ENCODE peak calls at places on chromosomes 4 and X, in seven cellular contexts. L, F, C, X, B, E and G are unnamed samples. For H3K9me3 and H3K27me3, the result is how much of the 10 kb centered on the place peaks cover.

GRCh38 chr4:24912252-24913098 is at the start of gene CCDC149:
- DNase-seq in C (peak), L (peak), E (peak), F (peak), B (no peak), X (peak), G (peak)

GRCh38 chr4:5424901-5425300 is 283.5 kb downstream of the EVC2 start:
- DNase-seq in E (no peak), L (no peak), X (peak), F (no peak), C (no peak), B (no peak), G (no peak)

GRCh38 chr4:83251074-83251835 is 33.3 kb downstream of the COQ2 start:
- DNase-seq in B (no peak), F (no peak), X (no peak), E (no peak), L (no peak), C (no peak), G (no peak)

GRCh38 chr4:89411539-89411938 is 103.9 kb upstream of the GPRIN3 start:
- DNase-seq in F (no peak), E (no peak), C (no peak), X (no peak), L (no peak), B (no peak), G (no peak)

GRCh38 chrX:50814701-50815476 is 895 bp upstream of the SHROOM4 start:
- DNase-seq in X (no peak), C (no peak), B (no peak), E (no peak), F (no peak), L (no peak), G (no peak)

GRCh38 chr4:48334900-48335384 is 6.4 kb upstream of the SLAIN2 start:
- DNase-seq in B (no peak), E (no peak), X (no peak), L (no peak), F (no peak), C (no peak), G (no peak)

GRCh38 chrX:19883878-19884277 is 3.5 kb downstream of the SH3KBP1 start:
- DNase-seq in F (no peak), X (no peak), L (no peak), B (no peak), E (no peak), C (no peak), G (no peak)

GRCh38 chr4:107619065-107619464 is 101.0 kb downstream of the PAPSS1 start:
- DNase-seq in F (no peak), E (no peak), X (no peak), C (no peak), B (peak), L (no peak), G (no peak)

GRCh38 chr4:95165926-95166524 is 382.7 kb downstream of the UNC5C start:
- DNase-seq in F (peak), X (peak), L (no peak), E (no peak), B (no peak), C (no peak), G (peak)

GRCh38 chr4:90537491-90537890 is 410.3 kb downstream of the CCSER1 start:
- DNase-seq in F (no peak), X (no peak), E (no peak), B (no peak), L (no peak), C (no peak), G (no peak)

GRCh38 chrX:142036111-142036510 is 132.4 kb downstream of the MAGEC1 start:
- DNase-seq in B (no peak), X (no peak), E (no peak), C (no peak), L (no peak), F (no peak), G (no peak)

GRCh38 chr4:156805696-156806095 is 165.9 kb downstream of the PDGFC start:
- DNase-seq in L (no peak), B (no peak), E (no peak), X (no peak), F (no peak), C (no peak), G (no peak)

GRCh38 chrX:25941087-25941486 is 197.1 kb upstream of the MAGEB18 start:
- DNase-seq in X (no peak), E (no peak), B (no peak), F (no peak), L (no peak), C (no peak), G (no peak)

GRCh38 chrX:118153270-118153669 is 36.7 kb upstream of the KLHL13 start:
- DNase-seq in B (no peak), F (peak), C (no peak), X (no peak), L (no peak), E (no peak), G (no peak)

GRCh38 chr4:143399113-143399949 is 62.7 kb downstream of the GAB1 start:
- DNase-seq in L (no peak), C (no peak), X (no peak), B (no peak), F (peak), E (no peak), G (peak)

GRCh38 chr4:163930086-163930485 is 435.6 kb downstream of the TMA16 start:
- DNase-seq in X (no peak), L (no peak), F (no peak), C (no peak), B (no peak), E (no peak), G (no peak)

GRCh38 chr4:53152467-53152866 is 213.4 kb downstream of the SCFD2 start:
- DNase-seq in C (no peak), E (no peak), L (no peak), X (no peak), F (no peak), B (no peak), G (no peak)

GRCh38 chr4:2866891-2867290 is 23.2 kb downstream of the ADD1 start:
- DNase-seq in F (no peak), C (no peak), E (no peak), L (no peak), X (no peak), B (no peak), G (no peak)

GRCh38 chr4:75547647-75548387 is 8.0 kb upstream of the ODAPH start:
- DNase-seq in B (peak), E (peak), L (peak), F (peak), X (no peak), C (no peak), G (no peak)

GRCh38 chrX:67720344-67720743 is 176.5 kb downstream of the AR start:
- DNase-seq in B (no peak), X (no peak), E (no peak), F (no peak), C (no peak), L (no peak), G (no peak)

GRCh38 chr4:176475091-176475490 is 155.3 kb downstream of the SPCS3 start:
- DNase-seq in E (no peak), B (no peak), C (no peak), F (no peak), L (no peak), X (no peak), G (no peak)

GRCh38 chr4:120071192-120071795 is 4.6 kb upstream of the MAD2L1 start:
- DNase-seq in C (no peak), X (peak), E (peak), B (no peak), L (no peak), F (peak), G (peak)

GRCh38 chrX:124239911-124240310 is 92.5 kb upstream of the TEX13D start:
- DNase-seq in C (no peak), L (no peak), F (no peak), E (no peak), B (no peak), X (no peak), G (no peak)

GRCh38 chr4:23923840-23924239 is 34.0 kb upstream of the PPARGC1A start:
- DNase-seq in F (no peak), X (no peak), C (no peak), B (no peak), E (no peak), L (no peak), G (no peak)

GRCh38 chr4:114613579-114613978 is 15.0 kb downstream of the UGT8 start:
- DNase-seq in L (no peak), F (no peak), B (no peak), E (no peak), C (no peak), X (no peak), G (no peak)

GRCh38 chr4:152220201-152220666 is 315.7 kb downstream of the FBXW7 start:
- DNase-seq in L (no peak), C (no peak), X (no peak), F (no peak), B (no peak), E (no peak), G (no peak)

GRCh38 chrX:55638933-55639332 is 15.7 kb downstream of the FOXR2 start:
- DNase-seq in F (no peak), C (no peak), X (no peak), E (no peak), L (no peak), B (no peak), G (no peak)
- H3K9me3 ChIP-seq in F (under half), C (under half), X (under half), E (under half), L (under half), B (under half), G (under half)

GRCh38 chrX:24775891-24776290 is 82.2 kb downstream of the POLA1 start:
- DNase-seq in B (no peak), E (no peak), C (no peak), F (no peak), L (no peak), X (no peak), G (no peak)

GRCh38 chrX:24777660-24778059 is 83.9 kb downstream of the POLA1 start:
- DNase-seq in F (no peak), X (no peak), E (no peak), B (no peak), C (no peak), L (no peak), G (no peak)

DNA sequence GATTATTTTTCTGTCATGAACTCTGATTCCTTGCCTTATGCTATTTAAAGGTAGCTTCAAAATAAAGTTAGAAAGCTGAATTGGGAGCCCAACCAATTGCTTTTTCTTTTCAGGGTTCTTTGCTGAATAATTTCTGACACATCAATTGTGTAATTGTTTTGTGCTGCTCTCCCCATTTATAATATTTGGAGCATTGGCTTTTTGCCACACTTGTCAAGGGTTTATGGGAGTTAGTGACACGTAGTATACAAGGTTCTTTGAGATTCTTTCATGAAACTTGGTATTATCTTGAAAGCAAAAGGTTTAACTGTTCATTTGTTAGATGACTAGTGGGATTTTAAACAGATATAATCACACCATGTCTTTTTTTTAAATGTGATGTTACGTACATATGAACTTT is 80.9 kb downstream of the POLA1 start:
- DNase-seq in E (no peak), X (no peak), B (no peak), L (no peak), C (no peak), F (no peak), G (no peak)
- H3K27me3 ChIP-seq in E (under half), X (under half), B (under half), L (under half), C (under half), F (under half), G (under half)

DNA sequence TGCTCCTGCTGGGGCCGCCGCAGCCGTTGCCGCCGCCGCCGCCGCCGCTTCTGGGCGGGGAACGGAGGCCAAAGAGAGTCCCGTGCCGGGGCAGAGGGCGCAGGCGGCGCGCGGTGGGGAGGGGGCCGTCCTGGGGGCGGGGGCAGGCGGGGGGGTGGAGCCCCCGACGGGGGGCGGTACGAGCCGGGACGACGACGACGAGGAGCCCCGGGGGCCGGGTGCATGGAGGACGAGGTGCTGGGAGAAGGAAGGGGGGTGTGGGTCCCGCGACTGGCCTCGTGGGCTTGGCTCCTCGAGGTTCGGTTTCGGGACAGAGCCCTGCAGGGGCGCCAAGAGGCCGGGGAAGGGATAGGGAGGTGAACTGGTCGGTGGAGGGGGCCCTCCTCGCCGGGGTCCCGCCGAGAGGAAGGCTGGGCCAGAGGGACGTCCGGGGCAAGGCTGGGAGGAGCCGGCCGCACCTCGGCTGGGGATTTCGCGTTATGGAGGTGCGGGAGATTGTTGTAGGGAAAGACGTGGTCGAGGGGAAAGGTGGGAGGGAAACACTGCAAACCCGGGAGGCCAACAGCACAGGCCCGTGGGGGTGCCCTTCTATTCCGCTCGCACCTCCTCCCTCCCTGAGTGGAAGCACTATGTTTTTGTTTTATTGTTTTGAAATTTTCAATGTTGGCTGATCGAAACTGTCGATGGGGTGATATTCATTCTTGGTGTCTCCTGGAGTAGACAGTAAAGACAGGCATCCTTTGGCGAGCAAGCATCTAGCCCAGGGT is 1.9 kb downstream of the BCORL1 start:
- DNase-seq in F (no peak), E (peak), X (no peak), B (no peak), L (no peak), C (peak), G (peak)
- H3K4me3 ChIP-seq in F (no peak), E (no peak), X (peak), B (no peak), L (no peak), C (no peak), G (peak)

GRCh38 chr4:373062-373839 is 35.6 kb downstream of the ZNF141 start:
- DNase-seq in C (no peak), F (no peak), B (no peak), E (no peak), L (no peak), X (no peak), G (no peak)
- H3K9me3 ChIP-seq in C (under half), F (under half), B (half or more), E (under half), L (half or more), X (under half), G (half or more)

DNA sequence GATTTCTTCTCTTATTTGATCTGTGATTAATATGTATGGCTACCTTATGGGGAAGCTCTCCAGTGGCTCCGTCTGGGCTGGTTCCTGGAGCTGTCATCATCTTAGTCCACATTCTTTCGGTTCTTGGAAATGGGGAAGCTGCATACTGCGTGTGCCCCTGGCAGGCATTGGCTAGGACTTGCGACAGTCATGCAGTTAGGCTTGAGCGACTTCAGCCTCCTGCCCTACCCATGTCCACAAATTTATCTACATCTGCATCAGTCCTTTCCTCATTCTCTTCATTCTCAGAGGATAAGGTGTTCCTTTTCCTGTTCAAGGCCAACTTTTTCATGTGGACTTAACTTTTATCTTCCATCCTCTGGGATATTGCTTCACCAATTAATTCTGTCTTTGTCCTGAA is 214.2 kb downstream of the RELL1 start:
- DNase-seq in C (peak), E (no peak), B (no peak), X (no peak), L (peak), F (no peak), G (peak)
- H3K27me3 ChIP-seq in C (under half), E (under half), B (under half), X (under half), L (under half), F (under half), G (under half)